ENCODE peak calls at places on chromosome 16, in seven cellular contexts. One of them, this sample, is unnamed.

GRCh38 chr16:70018254-70018653 is 67.1 kb downstream of the CLEC18A start:
- DNase-seq in lower lobe of right lung: no peak
- DNase-seq in hepatocyte: peak
- DNase-seq in left lung: no peak
- DNase-seq in body of pancreas: peak
- DNase-seq in breast epithelium: no peak
- DNase-seq in CD4-positive, alpha-beta T cell: peak
- DNase-seq in this sample: no peak

GRCh38 chr16:53504665-53505064 is 1.7 kb upstream of the AKTIP start:
- DNase-seq in lower lobe of right lung: no peak
- DNase-seq in hepatocyte: no peak
- DNase-seq in left lung: no peak
- DNase-seq in body of pancreas: no peak
- DNase-seq in breast epithelium: no peak
- DNase-seq in CD4-positive, alpha-beta T cell: no peak
- DNase-seq in this sample: no peak

GRCh38 chr16:473046-474043 is 47.9 kb downstream of the RAB11FIP3 start:
- DNase-seq in lower lobe of right lung: no peak
- DNase-seq in hepatocyte: no peak
- DNase-seq in left lung: no peak
- DNase-seq in body of pancreas: no peak
- DNase-seq in breast epithelium: no peak
- DNase-seq in CD4-positive, alpha-beta T cell: no peak
- DNase-seq in this sample: no peak

GRCh38 chr16:58684001-58684353 is 593 bp downstream of the SLC38A7 start:
- DNase-seq in lower lobe of right lung: no peak
- DNase-seq in hepatocyte: peak
- DNase-seq in left lung: no peak
- DNase-seq in body of pancreas: peak
- DNase-seq in breast epithelium: no peak
- DNase-seq in CD4-positive, alpha-beta T cell: no peak
- DNase-seq in this sample: no peak

GRCh38 chr16:13779676-13780075 is 140.3 kb upstream of the ERCC4 start:
- DNase-seq in lower lobe of right lung: no peak
- DNase-seq in hepatocyte: no peak
- DNase-seq in left lung: no peak
- DNase-seq in body of pancreas: no peak
- DNase-seq in breast epithelium: no peak
- DNase-seq in CD4-positive, alpha-beta T cell: no peak
- DNase-seq in this sample: no peak

GRCh38 chr16:87133112-87133850 is 183.9 kb downstream of the C16orf95 start:
- DNase-seq in lower lobe of right lung: no peak
- DNase-seq in hepatocyte: no peak
- DNase-seq in left lung: no peak
- DNase-seq in body of pancreas: no peak
- DNase-seq in breast epithelium: no peak
- DNase-seq in CD4-positive, alpha-beta T cell: no peak
- DNase-seq in this sample: no peak

GRCh38 chr16:396605-397004 is 394 bp upstream of the NME4 start:
- DNase-seq in lower lobe of right lung: no peak
- DNase-seq in hepatocyte: peak
- DNase-seq in left lung: no peak
- DNase-seq in body of pancreas: no peak
- DNase-seq in breast epithelium: no peak
- DNase-seq in CD4-positive, alpha-beta T cell: no peak
- DNase-seq in this sample: no peak

GRCh38 chr16:52251495-52251894 is 295.4 kb downstream of the TOX3 start:
- DNase-seq in lower lobe of right lung: no peak
- DNase-seq in hepatocyte: no peak
- DNase-seq in left lung: no peak
- DNase-seq in body of pancreas: no peak
- DNase-seq in breast epithelium: no peak
- DNase-seq in CD4-positive, alpha-beta T cell: no peak
- DNase-seq in this sample: no peak

GRCh38 chr16:9119795-9120194 is 28.4 kb downstream of the HAPSTR1 start:
- DNase-seq in lower lobe of right lung: no peak
- DNase-seq in hepatocyte: no peak
- DNase-seq in left lung: no peak
- DNase-seq in body of pancreas: peak
- DNase-seq in breast epithelium: no peak
- DNase-seq in CD4-positive, alpha-beta T cell: no peak
- DNase-seq in this sample: no peak

GRCh38 chr16:81358860-81359259 is 44.1 kb downstream of the GAN start:
- DNase-seq in lower lobe of right lung: no peak
- DNase-seq in hepatocyte: no peak
- DNase-seq in left lung: no peak
- DNase-seq in body of pancreas: no peak
- DNase-seq in breast epithelium: no peak
- DNase-seq in CD4-positive, alpha-beta T cell: no peak
- DNase-seq in this sample: no peak

GRCh38 chr16:26605872-26606271 is 460.9 kb upstream of the C16orf82 start:
- DNase-seq in lower lobe of right lung: no peak
- DNase-seq in hepatocyte: no peak
- DNase-seq in left lung: no peak
- DNase-seq in body of pancreas: no peak
- DNase-seq in breast epithelium: no peak
- DNase-seq in CD4-positive, alpha-beta T cell: no peak
- DNase-seq in this sample: no peak

GRCh38 chr16:716768-717325 is 1.9 kb downstream of the METRN start:
- DNase-seq in lower lobe of right lung: no peak
- DNase-seq in hepatocyte: no peak
- DNase-seq in left lung: no peak
- DNase-seq in body of pancreas: no peak
- DNase-seq in breast epithelium: no peak
- DNase-seq in CD4-positive, alpha-beta T cell: no peak
- DNase-seq in this sample: no peak

GRCh38 chr16:86986136-86986535 is 331.1 kb downstream of the C16orf95 start:
- DNase-seq in lower lobe of right lung: no peak
- DNase-seq in hepatocyte: no peak
- DNase-seq in left lung: no peak
- DNase-seq in body of pancreas: no peak
- DNase-seq in breast epithelium: peak
- DNase-seq in CD4-positive, alpha-beta T cell: no peak
- DNase-seq in this sample: peak

DNA sequence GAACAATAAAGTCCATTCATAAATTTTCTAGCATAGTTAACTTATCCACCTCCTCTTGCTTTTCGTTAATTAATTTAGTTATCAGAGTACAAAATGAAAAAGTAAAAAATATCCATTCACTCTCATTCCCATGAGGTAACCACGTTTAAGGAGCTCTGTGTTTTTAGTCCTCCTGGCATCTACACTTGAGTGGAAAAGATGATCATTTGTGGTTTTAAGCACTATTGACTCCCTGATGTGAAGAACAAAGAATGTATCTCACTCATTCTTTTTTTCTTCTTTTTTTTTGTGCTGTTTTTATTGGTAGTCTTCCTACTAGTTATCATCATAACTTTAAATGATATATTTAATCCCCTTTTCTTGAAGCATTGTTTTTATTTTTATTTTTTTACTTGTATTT is 26.1 kb downstream of the QPRT start:
- DNase-seq in lower lobe of right lung: no peak
- DNase-seq in hepatocyte: no peak
- DNase-seq in left lung: no peak
- DNase-seq in body of pancreas: no peak
- DNase-seq in breast epithelium: no peak
- DNase-seq in CD4-positive, alpha-beta T cell: no peak
- DNase-seq in this sample: no peak
- TF ChIP-seq CTCF in lower lobe of right lung: no peak
- TF ChIP-seq CTCF in hepatocyte: no peak
- TF ChIP-seq CTCF in left lung: no peak
- TF ChIP-seq CTCF in body of pancreas: no peak
- TF ChIP-seq CTCF in breast epithelium: no peak
- TF ChIP-seq CTCF in CD4-positive, alpha-beta T cell: no peak
- TF ChIP-seq CTCF in this sample: no peak

DNA sequence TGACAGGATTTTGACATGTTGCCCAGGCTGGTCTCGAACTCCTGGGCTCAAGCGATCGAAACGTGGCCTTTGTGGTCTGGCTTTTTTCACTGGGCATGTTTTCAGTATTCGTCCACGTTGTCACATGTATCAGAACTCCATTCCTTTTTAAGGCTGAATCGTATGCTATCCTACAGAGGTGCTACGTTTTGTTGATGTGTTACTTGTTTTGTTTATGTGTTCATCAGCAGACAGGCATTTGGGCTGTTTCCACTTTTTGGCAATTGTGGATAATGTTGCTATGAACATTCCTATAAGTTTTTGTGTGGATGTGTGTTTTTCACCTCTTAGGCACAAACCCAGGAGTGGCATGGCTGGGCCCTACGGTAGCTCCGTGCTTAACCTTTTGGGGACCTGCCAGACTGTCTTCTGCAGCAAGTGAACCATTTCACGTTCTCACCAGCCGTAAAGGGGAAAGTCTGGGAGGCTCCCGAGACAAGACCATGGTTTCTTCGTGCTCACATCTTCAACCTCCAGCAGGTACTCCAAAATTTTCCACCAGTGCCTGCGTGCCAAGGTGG is 26.9 kb downstream of the ADCY9 start:
- DNase-seq in lower lobe of right lung: no peak
- DNase-seq in hepatocyte: no peak
- DNase-seq in left lung: no peak
- DNase-seq in body of pancreas: no peak
- DNase-seq in breast epithelium: no peak
- DNase-seq in CD4-positive, alpha-beta T cell: no peak
- DNase-seq in this sample: no peak
- H3K27ac ChIP-seq in lower lobe of right lung: peak
- H3K27ac ChIP-seq in hepatocyte: no peak
- H3K27ac ChIP-seq in left lung: peak
- H3K27ac ChIP-seq in body of pancreas: peak
- H3K27ac ChIP-seq in breast epithelium: no peak
- H3K27ac ChIP-seq in CD4-positive, alpha-beta T cell: no peak
- H3K27ac ChIP-seq in this sample: no peak

GRCh38 chr16:28491080-28491969 is 549 bp downstream of the CLN3 start:
- DNase-seq in lower lobe of right lung: peak
- DNase-seq in hepatocyte: peak
- DNase-seq in left lung: peak
- DNase-seq in body of pancreas: peak
- DNase-seq in breast epithelium: no peak
- DNase-seq in CD4-positive, alpha-beta T cell: no peak
- DNase-seq in this sample: no peak
- TF ChIP-seq CTCF in lower lobe of right lung: peak
- TF ChIP-seq CTCF in hepatocyte: peak
- TF ChIP-seq CTCF in left lung: peak
- TF ChIP-seq CTCF in body of pancreas: peak
- TF ChIP-seq CTCF in breast epithelium: no peak
- TF ChIP-seq CTCF in CD4-positive, alpha-beta T cell: peak
- TF ChIP-seq CTCF in this sample: no peak

DNA sequence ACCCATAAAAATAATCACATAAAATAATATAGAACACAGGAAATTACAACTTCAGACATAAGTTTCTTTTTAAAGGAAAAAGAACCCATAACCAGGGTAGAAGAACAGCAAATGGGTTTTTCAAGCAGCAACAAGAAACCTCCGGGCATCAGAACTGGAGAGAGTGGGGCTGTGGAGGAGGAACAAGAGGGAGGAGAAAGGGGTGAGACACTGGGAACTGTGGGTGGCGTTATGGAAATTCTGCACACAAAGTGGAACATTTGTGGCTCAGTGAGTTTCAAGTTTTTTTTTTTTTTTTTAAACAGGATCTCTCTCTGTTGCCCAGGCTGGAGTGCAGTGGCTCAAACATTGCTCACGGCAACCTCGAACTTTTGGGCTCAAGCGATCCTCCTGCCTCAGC is 22.6 kb downstream of the EMP2 start:
- DNase-seq in lower lobe of right lung: no peak
- DNase-seq in hepatocyte: no peak
- DNase-seq in left lung: no peak
- DNase-seq in body of pancreas: no peak
- DNase-seq in breast epithelium: no peak
- DNase-seq in CD4-positive, alpha-beta T cell: no peak
- DNase-seq in this sample: no peak
- H3K27ac ChIP-seq in lower lobe of right lung: peak
- H3K27ac ChIP-seq in hepatocyte: no peak
- H3K27ac ChIP-seq in left lung: peak
- H3K27ac ChIP-seq in body of pancreas: no peak
- H3K27ac ChIP-seq in breast epithelium: peak
- H3K27ac ChIP-seq in CD4-positive, alpha-beta T cell: no peak
- H3K27ac ChIP-seq in this sample: no peak

GRCh38 chr16:85288341-85288868 is 176.1 kb upstream of the CIBAR2 start:
- DNase-seq in lower lobe of right lung: no peak
- DNase-seq in hepatocyte: no peak
- DNase-seq in left lung: no peak
- DNase-seq in body of pancreas: no peak
- DNase-seq in breast epithelium: no peak
- DNase-seq in CD4-positive, alpha-beta T cell: no peak
- DNase-seq in this sample: no peak

GRCh38 chr16:85285681-85286065 is 173.4 kb upstream of the CIBAR2 start:
- DNase-seq in lower lobe of right lung: no peak
- DNase-seq in hepatocyte: no peak
- DNase-seq in left lung: no peak
- DNase-seq in body of pancreas: no peak
- DNase-seq in breast epithelium: no peak
- DNase-seq in CD4-positive, alpha-beta T cell: no peak
- DNase-seq in this sample: no peak

GRCh38 chr16:85286066-85286712 is 173.9 kb upstream of the CIBAR2 start:
- DNase-seq in lower lobe of right lung: no peak
- DNase-seq in hepatocyte: no peak
- DNase-seq in left lung: no peak
- DNase-seq in body of pancreas: peak
- DNase-seq in breast epithelium: peak
- DNase-seq in CD4-positive, alpha-beta T cell: no peak
- DNase-seq in this sample: no peak

GRCh38 chr16:85288869-85289660 is 176.8 kb upstream of the CIBAR2 start:
- DNase-seq in lower lobe of right lung: no peak
- DNase-seq in hepatocyte: no peak
- DNase-seq in left lung: no peak
- DNase-seq in body of pancreas: no peak
- DNase-seq in breast epithelium: no peak
- DNase-seq in CD4-positive, alpha-beta T cell: no peak
- DNase-seq in this sample: no peak

DNA sequence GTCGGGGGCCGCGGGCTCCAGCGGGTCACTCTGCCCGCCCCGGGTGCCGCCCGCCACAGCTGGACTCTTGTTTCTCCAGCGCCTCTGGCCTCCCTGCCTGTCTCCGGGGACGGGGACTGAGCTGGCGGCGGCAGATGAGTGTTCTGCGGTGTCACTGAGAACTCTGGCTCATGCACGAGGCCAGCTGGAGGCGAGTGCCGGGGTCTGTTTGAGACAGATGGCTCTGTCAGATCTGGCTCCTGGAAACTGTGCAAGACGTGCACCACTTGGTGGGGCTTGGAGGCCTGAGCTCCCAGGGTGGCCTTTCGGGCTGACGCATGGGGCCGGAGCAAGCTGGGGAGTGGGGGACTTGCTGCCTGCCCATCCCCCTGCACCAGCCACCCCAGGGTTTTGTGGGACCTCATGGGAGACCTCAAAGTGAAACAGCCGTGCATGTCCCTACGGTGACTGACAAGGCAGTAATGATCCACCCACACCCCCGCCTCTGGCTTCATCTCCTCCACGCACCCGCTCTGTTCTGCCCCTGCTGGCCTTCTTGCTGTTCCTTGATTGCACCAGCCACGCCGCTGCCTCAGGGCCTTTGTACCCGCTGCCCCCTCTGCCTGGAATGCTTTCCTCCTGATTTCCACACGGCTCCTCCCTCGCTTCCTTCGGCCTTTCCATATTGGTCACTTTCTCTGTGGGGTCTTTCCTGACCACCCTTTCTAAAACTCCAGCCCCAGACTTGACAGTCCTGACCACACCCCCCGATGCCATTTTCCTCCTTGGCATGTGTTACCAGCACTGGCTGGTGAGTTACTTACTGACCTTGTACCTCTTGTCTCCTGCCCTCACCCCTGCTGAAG is 174.9 kb upstream of the CIBAR2 start:
- DNase-seq in lower lobe of right lung: peak
- DNase-seq in hepatocyte: no peak
- DNase-seq in left lung: no peak
- DNase-seq in body of pancreas: peak
- DNase-seq in breast epithelium: no peak
- DNase-seq in CD4-positive, alpha-beta T cell: no peak
- DNase-seq in this sample: no peak
- TF ChIP-seq CTCF in lower lobe of right lung: no peak
- TF ChIP-seq CTCF in hepatocyte: no peak
- TF ChIP-seq CTCF in left lung: no peak
- TF ChIP-seq CTCF in body of pancreas: no peak
- TF ChIP-seq CTCF in breast epithelium: no peak
- TF ChIP-seq CTCF in CD4-positive, alpha-beta T cell: no peak
- TF ChIP-seq CTCF in this sample: no peak

This sample was measured in RWPE2.